ENCODE peak calls at places on chromosomes 7 and 10, in five cellular contexts. N is stimulated activated CD8-positive, alpha-beta memory T cell treated with anti-CD3 and anti-CD28 coated beads, Interleukin-12 subunit alpha, Interleukin-12 subunit beta, amount 100 ng/mL, for 4 hours; Z is Calu3; J is suprapubic skin; Y is cardiac septum. W is an unnamed sample.

GRCh38 chr10:134205-134742 is 981 bp upstream of the ZMYND11 start:
- DNase-seq in N (no peak), Z (no peak), J (no peak), Y (no peak), W (peak)

GRCh38 chr10:131636116-131636515 is 264.7 kb upstream of the PPP2R2D start:
- DNase-seq in N (no peak), Z (no peak), J (no peak), Y (no peak), W (no peak)

GRCh38 chr7:90593205-90593604 is 2.9 kb upstream of the CDK14 start:
- DNase-seq in N (no peak), Z (no peak), J (no peak), Y (no peak), W (no peak)

GRCh38 chr10:132204781-132205473 is 18.2 kb downstream of the DPYSL4 start:
- DNase-seq in N (no peak), Z (no peak), J (no peak), Y (no peak), W (no peak)

GRCh38 chr7:149496642-149497391 is 792 bp downstream of the ZNF746 start:
- DNase-seq in N (peak), Z (peak), J (no peak), Y (no peak), W (peak)

GRCh38 chr7:132465516-132465915 is 110.8 kb downstream of the PLXNA4 start:
- DNase-seq in N (no peak), Z (no peak), J (no peak), Y (no peak), W (no peak)

GRCh38 chr7:149147072-149147729 is at the start of gene ZNF398:
- DNase-seq in N (peak), Z (peak), J (no peak), Y (peak), W (peak)

GRCh38 chr10:5485948-5486851 is 13.2 kb downstream of the CALML5 start:
- DNase-seq in N (no peak), Z (no peak), J (peak), Y (no peak), W (no peak)

GRCh38 chr7:104784678-104785077 is 229.3 kb upstream of the KMT2E start:
- DNase-seq in N (no peak), Z (no peak), J (no peak), Y (no peak), W (no peak)

GRCh38 chr10:59098811-59099452 is 77.5 kb upstream of the PHYHIPL start:
- DNase-seq in N (no peak), Z (no peak), J (no peak), Y (no peak), W (no peak)

GRCh38 chr7:35424869-35425495 is 171.1 kb upstream of the TBX20 start:
- DNase-seq in N (no peak), Z (peak), J (no peak), Y (no peak), W (peak)

GRCh38 chr10:72567421-72567820 is 58.5 kb downstream of the MICU1 start:
- DNase-seq in N (no peak), Z (peak), J (no peak), Y (no peak), W (peak)

GRCh38 chr10:69241575-69241974 is 21.4 kb downstream of the HKDC1 start:
- DNase-seq in N (no peak), Z (no peak), J (no peak), Y (no peak), W (no peak)

GRCh38 chr10:114506874-114507385 is 102.6 kb upstream of the AFAP1L2 start:
- DNase-seq in N (no peak), Z (no peak), J (no peak), Y (no peak), W (no peak)

GRCh38 chr10:33365314-33365713 is 30.8 kb upstream of the NRP1 start:
- DNase-seq in N (no peak), Z (no peak), J (no peak), Y (no peak), W (no peak)

GRCh38 chr7:155513543-155514285 is 32.6 kb downstream of the CNPY1 start:
- DNase-seq in N (no peak), Z (no peak), J (no peak), Y (no peak), W (no peak)

GRCh38 chr10:132684164-132684891 is 101.6 kb downstream of the NKX6-2 start:
- DNase-seq in N (no peak), Z (peak), J (peak), Y (peak), W (peak)

GRCh38 chr7:37448637-37449331 is at the start of gene ELMO1:
- DNase-seq in N (peak), Z (no peak), J (peak), Y (peak), W (peak)

GRCh38 chr7:97006146-97006950 is 995 bp downstream of the DLX6 start:
- DNase-seq in N (no peak), Z (peak), J (peak), Y (no peak), W (peak)

GRCh38 chr10:28892818-28893547 is 215.7 kb downstream of the BAMBI start:
- DNase-seq in N (no peak), Z (no peak), J (no peak), Y (no peak), W (no peak)

GRCh38 chr7:98366562-98366938 is 34.3 kb downstream of the BAIAP2L1 start:
- DNase-seq in N (no peak), Z (no peak), J (peak), Y (no peak), W (no peak)

GRCh38 chr10:117518246-117518645 is 24.3 kb upstream of the EMX2 start:
- DNase-seq in N (no peak), Z (no peak), J (peak), Y (no peak), W (no peak)

GRCh38 chr7:99010281-99010680 is 131.9 kb downstream of the TRRAP start:
- DNase-seq in N (no peak), Z (no peak), J (peak), Y (no peak), W (no peak)

GRCh38 chr10:132405463-132405991 is 8.5 kb downstream of the PWWP2B start:
- DNase-seq in N (no peak), Z (no peak), J (no peak), Y (no peak), W (no peak)

GRCh38 chr10:122426834-122427233 is 27.6 kb upstream of the ARMS2 start:
- DNase-seq in N (no peak), Z (no peak), J (no peak), Y (no peak), W (no peak)

GRCh38 chr10:47184724-47185330 is 115.2 kb upstream of the GDF10 start:
- DNase-seq in N (no peak), Z (no peak), J (no peak), Y (no peak), W (no peak)

GRCh38 chr7:90828601-90829000 is 232.5 kb downstream of the CDK14 start:
- DNase-seq in N (no peak), Z (no peak), J (no peak), Y (no peak), W (no peak)

GRCh38 chr7:4832711-4833110 is 29.1 kb downstream of the PAPOLB start:
- DNase-seq in N (no peak), Z (no peak), J (no peak), Y (no peak), W (no peak)